ENCODE peak calls at places on chromosomes 11 and 22, in ten cellular contexts. F, L, B, U, E, H, C, G, K and W are unnamed samples.

GRCh38 chr11:130866831-130867230 is 49.4 kb downstream of the SNX19 start:
- DNase-seq in C (no peak), G (no peak), E (no peak), H (no peak), F (no peak), K (no peak), L (no peak), B (no peak), U (no peak), W (no peak)

GRCh38 chr11:20021771-20022362 is 138.4 kb downstream of the DBX1 start:
- DNase-seq in B (no peak), L (no peak), F (no peak), H (peak; percentile 47), C (no peak), U (no peak), G (no peak), K (no peak), E (no peak), W (no peak)

GRCh38 chr22:47167056-47167455 is 404.6 kb downstream of the TBC1D22A start:
- DNase-seq in K (no peak), G (no peak), B (peak; percentile 11), F (no peak), E (no peak), H (peak; percentile 48), U (no peak), C (no peak), L (no peak), W (no peak)

GRCh38 chr11:62553839-62554361 is 7.3 kb upstream of the AHNAK start:
- DNase-seq in F (no peak), U (no peak), C (no peak), K (peak; percentile 56), B (no peak), G (no peak), H (peak; percentile 55), L (no peak), E (no peak), W (no peak)

GRCh38 chr11:11605821-11606450 is 15.9 kb downstream of the GALNT18 start:
- DNase-seq in C (no peak), E (no peak), F (no peak), U (no peak), K (no peak), G (no peak), H (no peak), L (no peak), B (no peak), W (no peak)

GRCh38 chr11:68810164-68810563 is 31.6 kb downstream of the CPT1A start:
- DNase-seq in G (peak; percentile 79), E (no peak), U (no peak), H (no peak), B (no peak), C (no peak), F (no peak), L (no peak), K (peak; percentile 82), W (peak; percentile 62)

GRCh38 chr11:116219171-116219635 is 553.6 kb downstream of the BUD13 start:
- DNase-seq in F (peak; percentile 23), C (no peak), H (no peak), E (no peak), L (peak; percentile 54), G (peak; percentile 28), K (no peak), B (no peak), U (no peak), W (no peak)

GRCh38 chr22:46604306-46604690 is 15.9 kb upstream of the GRAMD4 start:
- DNase-seq in B (no peak), C (peak; percentile 36), F (no peak), G (peak; percentile 48), L (no peak), K (no peak), U (no peak), E (no peak), H (no peak), W (no peak)

GRCh38 chr11:126317681-126318641 is 14.1 kb downstream of the DCPS start:
- DNase-seq in H (no peak), K (peak; percentile 46), F (peak; percentile 64), U (no peak), E (no peak), C (peak; percentile 32), G (peak; percentile 81), B (peak; percentile 71), L (no peak), W (peak; percentile 93)

GRCh38 chr11:15944460-15944859 is 411.9 kb downstream of the SOX6 start:
- DNase-seq in B (no peak), K (no peak), E (no peak), G (no peak), F (no peak), C (no peak), U (no peak), L (no peak), H (peak; percentile 64), W (no peak)

GRCh38 chr11:76424379-76424778 is 20.4 kb upstream of the EMSY start:
- DNase-seq in B (no peak), K (no peak), G (no peak), F (no peak), L (no peak), E (no peak), U (no peak), C (no peak), H (peak; percentile 66), W (no peak)

GRCh38 chr11:76426660-76427059 is 18.2 kb upstream of the EMSY start:
- DNase-seq in C (no peak), B (no peak), E (no peak), K (no peak), H (no peak), L (no peak), F (no peak), U (no peak), G (no peak), W (no peak)

GRCh38 chr11:76419896-76420295 is 24.9 kb upstream of the EMSY start:
- DNase-seq in G (no peak), H (peak; percentile 74), F (no peak), B (no peak), C (no peak), K (no peak), L (no peak), U (peak; percentile 70), E (peak; percentile 37), W (no peak)

DNA sequence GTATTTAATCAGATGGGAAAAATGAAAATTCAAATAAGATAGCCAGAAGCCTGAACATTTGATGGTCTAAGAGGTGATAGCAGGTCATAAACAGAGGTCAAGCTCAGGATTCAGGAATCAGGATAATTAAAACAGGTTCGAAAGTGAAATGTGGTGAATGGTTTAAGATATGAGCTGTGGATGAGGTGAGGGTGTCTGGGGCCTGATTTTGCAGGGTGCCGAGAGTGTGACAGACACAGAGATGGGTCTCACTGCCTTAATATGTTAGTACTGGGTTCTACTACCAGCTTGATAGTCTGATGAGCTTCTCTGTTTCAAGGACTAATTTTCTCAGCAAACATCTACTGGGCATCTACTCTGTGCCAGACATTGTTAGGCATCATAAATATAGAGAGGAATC is 19.9 kb upstream of the EMSY start:
- DNase-seq in E (no peak), L (no peak), K (no peak), G (no peak), H (peak; percentile 21), U (no peak), C (no peak), F (no peak), B (no peak), W (no peak)
- H3K4me3 ChIP-seq in E (no peak overlapping the region), L (no peak overlapping the region), K (no peak overlapping the region), G (no peak overlapping the region), H (no peak overlapping the region), U (no peak overlapping the region), C (no peak overlapping the region), F (no peak overlapping the region), B (no peak overlapping the region), W (no peak overlapping the region)

DNA sequence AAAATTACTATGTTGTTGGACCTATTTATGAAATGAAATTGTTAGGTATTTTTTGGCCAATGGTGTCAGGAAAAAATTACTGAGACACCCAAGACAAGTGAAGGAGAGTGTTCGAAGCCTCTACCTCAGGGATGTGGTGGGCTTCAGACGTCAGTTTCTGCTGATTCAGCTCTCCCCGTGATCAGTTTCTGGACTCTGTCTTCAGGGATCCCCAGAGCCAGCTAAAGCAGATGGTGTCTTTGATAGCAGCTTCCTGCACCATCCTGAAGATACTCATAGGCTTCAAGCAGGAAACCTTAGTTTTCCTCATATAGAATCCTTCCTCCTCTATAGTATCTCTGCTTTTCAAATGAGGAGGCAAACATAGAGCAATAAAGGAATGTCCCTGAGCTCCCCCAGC is 7.4 kb downstream of the CD248 start:
- DNase-seq in L (no peak), E (no peak), G (no peak), H (no peak), K (no peak), F (no peak), U (no peak), C (no peak), B (no peak), W (no peak)
- H3K27me3 ChIP-seq in L (no peaks in the 10 kb centered on the region), E (no peaks in the 10 kb centered on the region), G (no peaks in the 10 kb centered on the region), H (no peaks in the 10 kb centered on the region), K (no peaks in the 10 kb centered on the region), F (no peaks in the 10 kb centered on the region), U (no peaks in the 10 kb centered on the region), C (no peaks in the 10 kb centered on the region), B (no peaks in the 10 kb centered on the region), W (no peaks in the 10 kb centered on the region)

DNA sequence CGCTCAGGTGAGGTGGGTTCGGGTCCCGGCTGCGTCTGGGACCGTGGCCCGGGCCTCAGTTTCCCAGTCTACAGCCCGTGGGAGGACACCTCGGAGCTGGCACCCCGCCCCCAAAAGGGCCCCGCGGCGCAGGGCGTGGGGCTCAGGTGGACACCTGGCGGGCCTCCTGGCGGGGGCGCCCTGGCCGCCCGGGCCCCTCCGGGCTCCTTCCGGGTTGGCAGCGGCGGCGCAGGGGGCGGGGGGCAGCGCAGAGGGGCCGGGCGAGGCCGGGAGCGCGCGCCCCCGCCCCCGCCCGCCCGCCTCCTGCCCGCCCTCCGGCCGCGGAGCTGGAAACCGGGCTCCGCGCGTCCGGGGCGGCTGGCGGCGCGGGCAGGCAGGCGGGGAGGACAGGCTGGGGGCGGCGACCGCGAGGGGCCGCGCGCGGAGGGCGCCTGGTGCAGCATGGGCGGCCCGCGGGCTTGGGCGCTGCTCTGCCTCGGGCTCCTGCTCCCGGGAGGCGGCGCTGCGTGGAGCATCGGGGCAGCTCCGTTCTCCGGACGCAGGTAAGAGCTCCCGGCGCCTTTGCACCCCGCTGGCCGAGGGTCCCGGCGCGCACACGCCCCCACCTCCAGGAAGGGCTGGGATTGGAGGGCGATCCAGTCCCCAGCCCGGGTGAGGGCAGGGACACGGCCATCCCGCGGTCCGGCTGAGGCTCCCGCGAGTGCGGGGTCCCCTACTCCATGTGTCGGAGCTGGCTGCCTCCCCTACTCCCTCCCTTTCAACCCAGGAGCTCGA is at the start of gene EMID1:
- DNase-seq in C (no peak), H (peak; percentile 85), B (peak; percentile 75), L (no peak), F (peak; percentile 81), U (peak; percentile 93), E (peak; percentile 58), G (no peak), K (no peak), W (no peak)
- H3K4me3 ChIP-seq in C (no peak within 1 kb of the TSS), H (peak within 1 kb of the TSS; percentile 80), B (peak within 1 kb of the TSS; percentile 63), L (peak within 1 kb of the TSS; percentile 61), F (peak within 1 kb of the TSS; percentile 64), U (peak within 1 kb of the TSS; percentile 74), E (peak within 1 kb of the TSS; percentile 57), G (peak within 1 kb of the TSS; percentile 28), K (peak within 1 kb of the TSS; percentile 39), W (peak within 1 kb of the TSS; percentile 37)

DNA sequence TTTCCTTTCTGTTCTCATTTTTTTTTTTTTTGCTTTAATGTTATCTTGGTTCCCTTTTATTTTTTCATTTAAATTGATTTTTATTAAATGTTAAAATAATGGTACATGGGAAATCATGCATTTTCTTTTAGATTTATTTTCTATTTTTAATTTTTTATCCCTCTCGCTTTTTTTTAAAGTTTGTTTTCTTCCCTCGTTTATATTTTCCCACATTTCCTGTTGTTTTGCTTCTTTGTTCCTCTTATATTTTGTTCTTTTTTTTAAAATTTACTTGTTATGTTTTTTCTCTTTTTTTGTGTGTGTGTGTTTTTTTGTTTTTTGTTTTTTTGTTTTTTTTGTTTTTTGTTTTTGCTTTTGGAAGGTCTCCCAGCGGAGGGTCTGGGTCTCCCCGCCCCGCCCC is 34.9 kb upstream of the EIF3D start:
- DNase-seq in F (no peak), B (no peak), K (no peak), U (no peak), C (no peak), E (no peak), G (no peak), H (no peak), L (no peak), W (no peak)
- H3K27me3 ChIP-seq in F (no peaks in the 10 kb centered on the region), B (peaks cover 16% of the 10 kb centered on the region), K (peaks cover 4% of the 10 kb centered on the region), U (no peaks in the 10 kb centered on the region), C (peaks cover 12% of the 10 kb centered on the region), E (peaks cover 80% of the 10 kb centered on the region), G (peaks cover 32% of the 10 kb centered on the region), H (no peaks in the 10 kb centered on the region), L (no peaks in the 10 kb centered on the region), W (peaks cover 4% of the 10 kb centered on the region)